ENCODE peak calls at places on chromosomes 11 and 22, in four cellular contexts. O, B, X and G are unnamed samples. For H3K27me3 and H3K4me1, the result is how much of the 10 kb centered on the place peaks cover.

GRCh38 chr22:19448739-19449421 is 1.4 kb upstream of the C22orf39 start:
- DNase-seq in B (no peak), X (no peak), O (no peak), G (no peak)

GRCh38 chr11:14784230-14784629 is 107.8 kb downstream of the CYP2R1 start:
- DNase-seq in B (no peak), X (no peak), O (no peak), G (no peak)

GRCh38 chr22:31477329-31477728 is 12.3 kb downstream of the EIF4ENIF1 start:
- DNase-seq in O (no peak), B (no peak), X (no peak), G (no peak)

GRCh38 chr22:23380230-23380573 is 199.9 kb downstream of the IGLL1 start:
- DNase-seq in B (no peak), X (no peak), O (no peak), G (no peak)

GRCh38 chr22:27992294-27993165 is 73.5 kb upstream of the PITPNB start:
- DNase-seq in X (peak), O (no peak), B (peak), G (no peak)

GRCh38 chr22:23255506-23255905 is 75.2 kb downstream of the BCR start:
- DNase-seq in O (no peak), X (no peak), B (no peak), G (no peak)

GRCh38 chr11:124669193-124669592 is 4.3 kb downstream of the SIAE start:
- DNase-seq in X (peak), O (peak), B (peak), G (peak)

GRCh38 chr22:24516301-24516737 is 21.2 kb downstream of the UPB1 start:
- DNase-seq in O (peak), B (peak), X (peak), G (peak)

DNA sequence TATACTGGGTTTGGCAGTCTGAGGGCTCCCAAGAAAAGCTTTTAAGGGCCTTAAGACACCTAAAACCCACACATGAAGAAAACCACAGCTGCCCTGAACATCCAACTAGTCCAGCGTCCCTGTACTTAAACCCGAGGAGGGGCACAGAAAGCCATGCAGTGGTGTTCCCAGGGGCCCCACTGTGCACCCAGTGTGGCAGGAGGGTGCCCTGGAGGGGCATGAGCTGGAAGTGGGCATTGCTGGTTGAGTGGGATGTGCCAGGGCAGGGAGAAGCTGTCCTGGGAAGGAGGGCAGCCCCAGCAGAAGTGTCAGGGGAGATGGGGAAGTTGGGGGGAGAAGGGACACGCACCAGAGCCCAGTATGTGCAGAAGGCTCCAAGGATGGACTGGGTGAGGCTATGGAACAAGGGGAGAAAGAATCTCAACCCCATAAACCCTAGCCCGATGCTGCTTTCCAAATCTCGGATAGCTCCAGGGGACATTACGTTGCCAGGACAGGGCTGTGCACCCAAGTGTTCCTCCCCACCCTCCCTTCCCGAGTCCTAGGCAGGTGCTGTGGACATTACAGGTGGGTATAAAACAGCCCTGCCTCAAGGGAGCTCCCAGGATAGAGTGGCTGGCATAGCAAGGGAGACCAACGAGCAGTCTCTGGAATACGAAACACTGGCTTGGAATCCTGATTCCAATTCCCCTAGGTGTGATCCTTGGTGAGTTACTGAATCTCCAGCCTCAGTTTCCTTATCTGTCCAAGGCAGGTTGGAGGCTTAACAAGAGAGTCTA is 44.2 kb downstream of the SHANK2 start:
- DNase-seq in B (no peak), O (no peak), X (no peak), G (no peak)
- H3K27me3 ChIP-seq in B (under half), O (under half), X (under half), G (under half)

GRCh38 chr11:46273511-46274205 is 3.8 kb upstream of the CREB3L1 start:
- DNase-seq in X (no peak), O (no peak), B (no peak), G (peak)

GRCh38 chr11:46271407-46271806 is 6.1 kb upstream of the CREB3L1 start:
- DNase-seq in X (no peak), B (no peak), O (no peak), G (no peak)

GRCh38 chr11:46270707-46271106 is 6.8 kb upstream of the CREB3L1 start:
- DNase-seq in B (no peak), X (no peak), O (no peak), G (no peak)

GRCh38 chr11:46272816-46273427 is 4.5 kb upstream of the CREB3L1 start:
- DNase-seq in X (no peak), O (peak), B (no peak), G (peak)

GRCh38 chr11:46271875-46272815 is 5.3 kb upstream of the CREB3L1 start:
- DNase-seq in O (no peak), B (no peak), X (no peak), G (no peak)
- H3K4me1 ChIP-seq in O (under half), B (under half), X (under half), G (under half)

DNA sequence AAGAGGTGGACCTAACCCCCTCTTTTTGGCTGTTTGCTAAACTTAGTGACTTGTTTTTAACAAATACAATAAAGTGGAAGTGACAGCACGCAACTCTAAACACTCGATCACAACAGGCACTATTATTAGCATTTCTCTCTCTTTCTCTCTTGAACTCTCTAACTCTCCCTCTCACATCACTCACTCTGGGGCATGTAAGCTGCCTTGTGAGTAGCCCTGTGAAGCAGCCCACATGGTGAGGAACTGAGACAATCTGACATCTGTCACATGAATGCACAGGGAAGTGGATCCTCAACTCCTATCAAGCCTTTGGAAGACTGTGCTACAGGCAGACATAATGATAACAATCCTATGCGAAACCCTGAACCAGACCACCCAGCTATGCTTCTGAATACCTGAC is 609.0 kb upstream of the CNTN5 start:
- DNase-seq in B (no peak), X (no peak), O (no peak), G (no peak)
- H3K4me2 ChIP-seq in B (no peak), X (no peak), O (no peak), G (no peak)

GRCh38 chr22:39220450-39220849 is 24.3 kb downstream of the PDGFB start:
- DNase-seq in X (no peak), O (no peak), B (no peak), G (no peak)
- H3K27me3 ChIP-seq in X (under half), O (under half), B (under half), G (under half)

GRCh38 chr11:44865866-44866272 is 84.8 kb downstream of the TP53I11 start:
- DNase-seq in X (no peak), O (no peak), B (no peak), G (no peak)
- H3K4me1 ChIP-seq in X (under half), O (under half), B (under half), G (under half)

GRCh38 chr11:111373590-111373989 is 5.5 kb downstream of the POU2AF1 start:
- DNase-seq in O (no peak), B (no peak), X (no peak), G (no peak)
- H3K4me2 ChIP-seq in O (no peak), B (no peak), X (no peak), G (no peak)

GRCh38 chr11:120334332-120334731 is 1.9 kb upstream of the ARHGEF12 start:
- DNase-seq in B (no peak), X (no peak), O (no peak), G (no peak)

GRCh38 chr11:120335928-120336640 is at the start of gene ARHGEF12:
- DNase-seq in B (peak), X (peak), O (peak), G (peak)

GRCh38 chr11:120333801-120334200 is 2.4 kb upstream of the ARHGEF12 start:
- DNase-seq in O (no peak), X (no peak), B (no peak), G (no peak)

GRCh38 chr11:120335596-120335927 is 651 bp upstream of the ARHGEF12 start:
- DNase-seq in B (peak), O (peak), X (no peak), G (peak)

DNA sequence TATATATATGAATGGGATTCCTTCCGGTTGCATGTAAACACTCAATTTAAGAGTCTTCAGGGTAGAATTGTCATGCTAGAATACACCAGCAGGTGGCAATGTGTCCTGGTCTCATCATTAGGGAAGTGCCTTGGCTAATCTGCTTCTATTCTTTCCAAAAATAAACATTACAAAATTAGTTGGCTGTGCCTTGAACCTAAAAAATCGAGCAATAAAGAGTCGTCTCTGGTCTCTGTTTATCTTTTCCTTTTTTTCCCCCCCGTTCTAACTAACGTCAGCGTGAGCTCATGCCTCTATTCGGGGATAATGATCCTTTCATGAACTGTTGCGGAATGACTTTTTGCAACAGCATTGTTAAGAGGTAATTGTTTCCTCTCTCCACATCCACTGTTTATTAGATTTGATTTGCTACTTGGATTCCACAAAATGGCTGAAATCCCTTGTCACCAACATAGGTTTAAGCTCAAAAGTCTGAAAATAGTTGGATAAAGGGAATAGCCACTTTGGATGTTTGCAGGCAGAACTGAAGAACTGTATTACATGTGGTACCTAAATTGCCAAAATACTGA is 1.2 kb upstream of the ARHGEF12 start:
- DNase-seq in X (peak), B (peak), O (peak), G (peak)
- H3K27me3 ChIP-seq in X (under half), B (under half), O (under half), G (under half)